ENCODE peak calls at places on chromosomes 12 and 14, in ten cellular contexts. I, A, R, U, P, L, X, V, G and H are unnamed samples. For H3K4me1, the result is how much of the 10 kb centered on the place peaks cover.

GRCh38 chr12:105092336-105092735 is 8.1 kb upstream of the ALDH1L2 start:
- DNase-seq in I (no peak), A (no peak), R (no peak), U (no peak), P (peak), L (no peak), X (no peak), V (no peak), G (no peak), H (peak)

GRCh38 chr12:55718020-55718419 is 2.2 kb upstream of the RDH5 start:
- DNase-seq in I (peak), A (peak), R (no peak), U (no peak), P (no peak), L (peak), X (no peak), V (no peak), G (no peak), H (no peak)

GRCh38 chr12:5789469-5789968 is 155.5 kb downstream of the ANO2 start:
- DNase-seq in I (no peak), A (no peak), R (no peak), U (no peak), P (no peak), L (no peak), X (no peak), V (no peak), G (no peak), H (peak)

GRCh38 chr12:77540097-77540496 is 290.6 kb upstream of the NAV3 start:
- DNase-seq in I (no peak), A (no peak), R (no peak), U (no peak), P (no peak), L (no peak), X (no peak), V (no peak), G (no peak), H (no peak)

GRCh38 chr12:71439613-71440392 is at the start of gene LGR5:
- DNase-seq in I (peak), A (peak), R (peak), U (peak), P (no peak), L (peak), X (peak), V (peak), G (peak), H (peak)

GRCh38 chr12:53190108-53190729 is 9.5 kb upstream of the CSAD start:
- DNase-seq in I (peak), A (peak), R (peak), U (peak), P (peak), L (peak), X (peak), V (peak), G (peak), H (peak)

GRCh38 chr12:6435941-6436715 is 8.6 kb upstream of the CD27 start:
- DNase-seq in I (no peak), A (no peak), R (no peak), U (no peak), P (no peak), L (no peak), X (peak), V (no peak), G (no peak), H (no peak)

GRCh38 chr14:72868500-72868899 is 25.4 kb downstream of the DPF3 start:
- DNase-seq in I (no peak), A (no peak), R (no peak), U (no peak), P (no peak), L (no peak), X (no peak), V (no peak), G (no peak), H (no peak)

GRCh38 chr12:66118240-66118891 is 12.2 kb downstream of the LLPH start:
- DNase-seq in I (no peak), A (no peak), R (no peak), U (no peak), P (no peak), L (no peak), X (no peak), V (no peak), G (no peak), H (no peak)

GRCh38 chr14:95043314-95043713 is 114.0 kb downstream of the DICER1 start:
- DNase-seq in I (no peak), A (no peak), R (no peak), U (no peak), P (no peak), L (no peak), X (peak), V (no peak), G (no peak), H (no peak)

GRCh38 chr12:105946541-105946940 is 192.2 kb downstream of the NUAK1 start:
- DNase-seq in I (no peak), A (no peak), R (no peak), U (peak), P (no peak), L (peak), X (no peak), V (peak), G (peak), H (no peak)

GRCh38 chr14:24315807-24316596 is 4.7 kb downstream of the LTB4R start:
- DNase-seq in I (peak), A (no peak), R (peak), U (no peak), P (no peak), L (peak), X (peak), V (peak), G (peak), H (peak)

GRCh38 chr12:3122841-3123678 is 45.9 kb downstream of the TSPAN9 start:
- DNase-seq in I (peak), A (no peak), R (no peak), U (peak), P (no peak), L (peak), X (no peak), V (peak), G (peak), H (peak)

GRCh38 chr14:98217530-98217929 is 1054.5 kb downstream of the BCL11B start:
- DNase-seq in I (no peak), A (no peak), R (no peak), U (no peak), P (no peak), L (no peak), X (no peak), V (no peak), G (no peak), H (no peak)

GRCh38 chr12:28089363-28089762 is 100.9 kb upstream of the CCDC91 start:
- DNase-seq in I (no peak), A (peak), R (no peak), U (peak), P (no peak), L (peak), X (no peak), V (no peak), G (no peak), H (no peak)

GRCh38 chr12:32742133-32742532 is 13.6 kb downstream of the YARS2 start:
- DNase-seq in I (no peak), A (no peak), R (no peak), U (no peak), P (no peak), L (no peak), X (no peak), V (no peak), G (no peak), H (no peak)

GRCh38 chr14:54462048-54462447 is 20.9 kb upstream of the CNIH1 start:
- DNase-seq in I (no peak), A (peak), R (no peak), U (no peak), P (no peak), L (no peak), X (no peak), V (no peak), G (no peak), H (no peak)

GRCh38 chr14:94933411-94933964 is 163.6 kb upstream of the GSC start:
- DNase-seq in I (no peak), A (no peak), R (no peak), U (no peak), P (peak), L (no peak), X (no peak), V (peak), G (no peak), H (no peak)

GRCh38 chr12:116734156-116734768 is 3.6 kb downstream of the SPRING1 start:
- DNase-seq in I (no peak), A (no peak), R (no peak), U (no peak), P (no peak), L (no peak), X (no peak), V (no peak), G (no peak), H (no peak)

GRCh38 chr12:132602578-132603239 is 7.7 kb downstream of the LRCOL1 start:
- DNase-seq in I (no peak), A (no peak), R (no peak), U (no peak), P (no peak), L (peak), X (no peak), V (no peak), G (no peak), H (no peak)

GRCh38 chr12:12714276-12715001 is 2.7 kb upstream of the CDKN1B start:
- DNase-seq in I (no peak), A (peak), R (no peak), U (peak), P (peak), L (no peak), X (peak), V (peak), G (no peak), H (peak)

GRCh38 chr12:44299524-44299923 is 463.6 kb downstream of the TMEM117 start:
- DNase-seq in I (no peak), A (no peak), R (no peak), U (no peak), P (no peak), L (no peak), X (no peak), V (no peak), G (no peak), H (no peak)

GRCh38 chr12:70876952-70877351 is 43.6 kb downstream of the PTPRR start:
- DNase-seq in I (no peak), A (no peak), R (no peak), U (peak), P (no peak), L (peak), X (no peak), V (no peak), G (no peak), H (no peak)

GRCh38 chr12:115324949-115325638 is 641.1 kb upstream of the TBX3 start:
- DNase-seq in I (no peak), A (no peak), R (no peak), U (peak), P (peak), L (no peak), X (no peak), V (no peak), G (no peak), H (no peak)

GRCh38 chr12:58918475-58918874 is 1.8 kb downstream of the LRIG3 start:
- DNase-seq in I (no peak), A (peak), R (no peak), U (peak), P (no peak), L (no peak), X (no peak), V (no peak), G (no peak), H (no peak)

GRCh38 chr12:50101663-50102062 is 2.1 kb upstream of the GPD1 start:
- DNase-seq in I (no peak), A (peak), R (no peak), U (peak), P (no peak), L (peak), X (no peak), V (peak), G (no peak), H (no peak)

GRCh38 chr12:21190016-21190415 is 59.0 kb downstream of the SLCO1B1 start:
- DNase-seq in I (no peak), A (no peak), R (no peak), U (no peak), P (no peak), L (no peak), X (no peak), V (no peak), G (no peak), H (no peak)

GRCh38 chr12:32163596-32163995 is 56.9 kb downstream of the BICD1 start:
- DNase-seq in I (no peak), A (no peak), R (no peak), U (peak), P (no peak), L (no peak), X (no peak), V (no peak), G (no peak), H (no peak)

GRCh38 chr14:94775875-94776217 is 5.9 kb upstream of the GSC start:
- DNase-seq in I (no peak), A (peak), R (no peak), U (no peak), P (no peak), L (peak), X (no peak), V (no peak), G (no peak), H (no peak)

GRCh38 chr12:10189653-10190052 is 10.8 kb downstream of the TMEM52B start:
- DNase-seq in I (peak), A (no peak), R (no peak), U (peak), P (peak), L (peak), X (no peak), V (no peak), G (peak), H (no peak)

GRCh38 chr12:48946206-48946605 is 11.1 kb downstream of the ARF3 start:
- DNase-seq in I (no peak), A (no peak), R (no peak), U (peak), P (no peak), L (peak), X (no peak), V (no peak), G (no peak), H (no peak)

GRCh38 chr14:66600416-66600815 is 92.5 kb downstream of the GPHN start:
- DNase-seq in I (no peak), A (no peak), R (no peak), U (peak), P (no peak), L (peak), X (no peak), V (no peak), G (no peak), H (no peak)

GRCh38 chr12:56836800-56837663 is 73.9 kb downstream of the HSD17B6 start:
- DNase-seq in I (no peak), A (peak), R (no peak), U (peak), P (no peak), L (peak), X (no peak), V (no peak), G (no peak), H (no peak)

GRCh38 chr12:72359416-72359815 is 87.2 kb downstream of the TRHDE start:
- DNase-seq in I (no peak), A (no peak), R (no peak), U (no peak), P (no peak), L (no peak), X (no peak), V (no peak), G (no peak), H (no peak)

GRCh38 chr12:68180792-68181744 is 21.5 kb upstream of the IFNG start:
- DNase-seq in I (no peak), A (peak), R (no peak), U (no peak), P (no peak), L (peak), X (peak), V (no peak), G (no peak), H (no peak)

DNA sequence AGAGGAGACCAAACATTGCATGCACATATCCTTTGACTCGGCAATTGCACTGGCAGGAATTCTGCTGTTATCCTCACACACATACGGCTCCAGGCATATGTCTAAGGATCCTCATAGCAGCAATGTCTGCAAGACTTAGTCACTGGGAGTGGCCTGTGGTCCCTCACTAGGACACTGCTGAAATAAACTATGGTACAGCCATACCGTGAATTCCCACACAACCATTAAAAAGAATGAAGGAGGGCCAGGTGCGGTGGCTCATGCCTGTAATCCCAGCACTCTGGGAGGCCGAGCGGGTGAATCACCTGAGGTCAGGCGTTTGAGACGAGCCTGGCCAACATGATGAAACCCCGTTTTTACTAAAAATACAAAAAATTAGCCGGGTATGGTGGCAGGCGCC is 105.1 kb downstream of the ZFP36L1 start:
- DNase-seq in I (no peak), A (no peak), R (no peak), U (peak), P (no peak), L (peak), X (no peak), V (no peak), G (no peak), H (no peak)
- H3K4me1 ChIP-seq in I (under half), A (half or more), R (under half), U (under half), P (under half), L (under half), X (under half), V (under half), G (under half), H (under half)

GRCh38 chr14:100540141-100540925 is 46.9 kb downstream of the BEGAIN start:
- DNase-seq in I (peak), A (no peak), R (peak), U (no peak), P (no peak), L (peak), X (peak), V (no peak), G (peak), H (no peak)
- TF ChIP-seq CTCF in I (no peak), A (peak), R (no peak), U (peak), P (no peak), L (peak), X (peak), V (peak), G (peak), H (no peak)

GRCh38 chr14:31550589-31550988 is 10.6 kb upstream of the NUBPL start:
- DNase-seq in I (no peak), A (no peak), R (no peak), U (no peak), P (no peak), L (no peak), X (no peak), V (no peak), G (no peak), H (no peak)
- H3K4me1 ChIP-seq in I (under half), A (under half), R (under half), U (under half), P (under half), L (under half), X (under half), V (under half), G (under half), H (under half)

GRCh38 chr14:51738754-51739153 is 87.0 kb downstream of the FRMD6 start:
- DNase-seq in I (no peak), A (no peak), R (no peak), U (no peak), P (no peak), L (no peak), X (no peak), V (no peak), G (no peak), H (no peak)
- TF ChIP-seq CTCF in I (no peak), A (no peak), R (no peak), U (no peak), P (no peak), L (no peak), X (no peak), V (no peak), G (no peak), H (no peak)

GRCh38 chr12:47881041-47881440 is 23.8 kb downstream of the VDR start:
- DNase-seq in I (no peak), A (no peak), R (no peak), U (no peak), P (no peak), L (no peak), X (no peak), V (no peak), G (no peak), H (no peak)

GRCh38 chr12:47881826-47882427 is 22.9 kb downstream of the VDR start:
- DNase-seq in I (peak), A (no peak), R (no peak), U (peak), P (no peak), L (peak), X (peak), V (no peak), G (no peak), H (peak)

GRCh38 chr12:47884501-47884900 is 20.3 kb downstream of the VDR start:
- DNase-seq in I (no peak), A (no peak), R (no peak), U (no peak), P (no peak), L (no peak), X (peak), V (no peak), G (no peak), H (no peak)

GRCh38 chr12:47883663-47884195 is 21.1 kb downstream of the VDR start:
- DNase-seq in I (no peak), A (no peak), R (no peak), U (no peak), P (no peak), L (no peak), X (peak), V (no peak), G (no peak), H (no peak)

DNA sequence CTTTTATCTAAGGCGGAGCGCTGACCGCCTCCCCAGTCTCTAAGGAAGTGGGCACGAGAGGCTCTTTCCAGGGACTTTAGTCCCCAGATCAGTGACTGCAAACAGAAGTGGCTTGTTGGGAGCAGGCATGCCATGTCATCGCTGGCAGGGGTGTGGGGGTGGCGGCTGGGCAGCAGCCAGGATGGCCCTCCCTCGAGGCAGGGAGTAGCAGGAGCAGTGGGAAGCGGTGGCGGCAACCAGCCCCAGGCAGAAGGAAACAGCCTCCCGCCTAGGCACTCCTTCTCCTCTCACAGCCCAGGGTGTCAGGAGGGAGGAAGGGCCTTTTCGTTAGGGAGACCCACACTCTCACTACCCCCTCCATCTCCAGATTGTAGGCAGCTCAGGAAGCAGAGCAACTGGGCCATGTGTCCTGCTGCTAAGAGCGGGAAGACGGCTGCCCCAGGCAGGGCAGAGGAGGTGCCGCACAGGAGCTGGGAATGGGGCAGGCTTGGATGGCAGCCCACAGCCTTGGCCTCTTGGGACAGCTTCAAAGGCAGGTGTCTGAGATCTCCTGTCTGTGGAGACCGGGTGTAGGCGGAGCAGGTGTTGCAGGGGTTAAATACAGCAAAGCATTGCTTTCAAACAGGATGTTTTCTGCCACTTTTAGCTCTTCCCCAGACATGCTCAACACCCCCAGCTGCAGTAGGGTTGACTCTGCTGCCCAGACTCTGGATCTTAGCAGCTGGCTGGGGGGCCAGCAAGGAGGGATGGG is 21.8 kb downstream of the VDR start:
- DNase-seq in I (no peak), A (no peak), R (no peak), U (no peak), P (no peak), L (no peak), X (peak), V (no peak), G (no peak), H (peak)
- H3K4me1 ChIP-seq in I (under half), A (under half), R (under half), U (under half), P (under half), L (under half), X (under half), V (under half), G (under half), H (under half)

GRCh38 chr14:79809849-79810612 is 401.3 kb downstream of the DIO2 start:
- DNase-seq in I (no peak), A (peak), R (no peak), U (peak), P (peak), L (peak), X (no peak), V (no peak), G (no peak), H (no peak)
- TF ChIP-seq CTCF in I (peak), A (peak), R (no peak), U (no peak), P (no peak), L (no peak), X (no peak), V (no peak), G (no peak), H (peak)

DNA sequence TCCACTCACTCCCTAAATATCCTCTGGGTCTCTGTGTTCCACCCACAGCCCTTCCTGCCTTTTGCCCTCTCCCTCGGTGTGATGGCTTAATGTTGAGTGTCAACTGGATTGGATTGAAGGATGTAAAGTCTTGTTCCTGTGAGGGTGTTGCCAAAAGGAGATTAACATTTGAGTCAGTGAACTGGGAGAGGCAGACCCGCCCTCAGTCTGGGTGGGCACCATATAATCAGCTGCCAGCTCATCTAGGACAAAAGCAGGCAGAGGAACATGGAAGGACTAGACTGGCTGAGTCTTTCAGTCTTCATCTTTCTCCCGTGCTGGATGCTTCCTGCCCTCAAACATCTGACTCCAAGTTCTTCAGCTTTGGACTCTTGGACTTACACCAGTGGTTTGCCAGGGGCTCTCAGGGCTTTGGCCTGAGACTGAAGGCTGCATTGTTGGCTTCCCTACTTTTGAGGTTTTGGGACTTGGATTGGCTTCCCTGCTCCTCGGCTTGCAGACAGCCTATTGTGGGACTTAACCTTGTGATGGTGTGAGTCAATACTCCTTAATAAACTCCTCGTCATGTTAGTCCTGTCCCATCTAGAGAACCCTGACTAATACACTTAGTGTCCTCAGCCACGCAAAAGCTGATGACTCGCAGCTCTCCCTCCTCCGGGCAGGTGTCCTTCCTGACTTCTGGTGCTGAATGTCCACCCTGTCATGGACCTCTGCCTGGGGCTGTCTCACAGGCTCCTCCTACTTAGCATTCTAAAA is 5.9 kb downstream of the DGLUCY start:
- DNase-seq in I (peak), A (peak), R (no peak), U (peak), P (no peak), L (no peak), X (peak), V (peak), G (no peak), H (no peak)
- H3K4me1 ChIP-seq in I (half or more), A (under half), R (under half), U (under half), P (under half), L (under half), X (under half), V (under half), G (half or more), H (under half)